ENCODE peak calls at places on chromosomes 16 and 17, in eight cellular contexts. I is GM04504; A is skeletal muscle cell; M is neural crest cell; R is activated CD8-positive, alpha-beta memory T cell treated with anti-CD3 and anti-CD28 coated beads for 4 hours; Y is T-helper 1 cell; Z is bronchial epithelial cell; O is astrocyte of the spinal cord. K is an unnamed sample.

GRCh38 chr17:64614266-64615011 is 47.7 kb downstream of the SMURF2 start:
- DNase-seq in I (no peak), A (no peak), M (no peak), R (no peak), Y (no peak), Z (no peak), O (no peak), K (no peak)

GRCh38 chr16:560701-561412 is 663 bp downstream of the PRR35 start:
- DNase-seq in I (no peak), A (no peak), M (no peak), R (no peak), Y (no peak), Z (no peak), O (no peak), K (no peak)

GRCh38 chr16:86787538-86787937 is 209.2 kb downstream of the FOXL1 start:
- DNase-seq in I (no peak), A (no peak), M (no peak), R (no peak), Y (no peak), Z (no peak), O (no peak), K (no peak)

GRCh38 chr17:58006563-58006923 is 503 bp downstream of the SRSF1 start:
- DNase-seq in I (peak; percentile 52), A (no peak), M (peak; percentile 57), R (no peak), Y (peak; percentile 21), Z (peak; percentile 43), O (peak; percentile 73), K (no peak)

GRCh38 chr16:66401610-66402009 is 25.5 kb upstream of the BEAN1 start:
- DNase-seq in I (no peak), A (no peak), M (no peak), R (no peak), Y (no peak), Z (no peak), O (no peak), K (no peak)

GRCh38 chr17:83203472-83204221 is 124.2 kb downstream of the METRNL start:
- DNase-seq in I (no peak), A (no peak), M (no peak), R (no peak), Y (no peak), Z (no peak), O (no peak), K (no peak)

GRCh38 chr16:68286153-68287074 is 22.1 kb downstream of the SLC7A6 start:
- DNase-seq in I (no peak), A (no peak), M (no peak), R (no peak), Y (no peak), Z (no peak), O (no peak), K (no peak)

GRCh38 chr17:42246515-42246914 is 29.7 kb downstream of the STAT5B start:
- DNase-seq in I (no peak), A (no peak), M (no peak), R (no peak), Y (no peak), Z (no peak), O (peak; percentile 38), K (no peak)

GRCh38 chr16:28981517-28981916 is 3.3 kb upstream of the LAT start:
- DNase-seq in I (no peak), A (no peak), M (peak; percentile 37), R (no peak), Y (no peak), Z (no peak), O (no peak), K (no peak)

GRCh38 chr17:82531431-82531881 is 11.9 kb downstream of the FOXK2 start:
- DNase-seq in I (no peak), A (peak; percentile 34), M (no peak), R (no peak), Y (no peak), Z (peak; percentile 85), O (peak; percentile 78), K (no peak)

GRCh38 chr17:17439971-17440843 is 36.6 kb upstream of the MED9 start:
- DNase-seq in I (no peak), A (no peak), M (peak; percentile 60), R (peak; percentile 46), Y (peak; percentile 43), Z (peak; percentile 48), O (peak; percentile 63), K (peak; percentile 38)

GRCh38 chr16:2981177-2981898 is 1.1 kb upstream of the PKMYT1 start:
- DNase-seq in I (no peak), A (no peak), M (no peak), R (no peak), Y (no peak), Z (no peak), O (no peak), K (no peak)

GRCh38 chr17:33977729-33978514 is 277.2 kb upstream of the CCL2 start:
- DNase-seq in I (no peak), A (no peak), M (no peak), R (no peak), Y (no peak), Z (no peak), O (no peak), K (no peak)